ENCODE peak calls at places on chromosomes 13 and 19, in nine cellular contexts. One of them, this sample, is unnamed.
A peak's percentile ranks its signal among the peaks of the same experiment; 100 is the strongest.

GRCh38 chr19:56159009-56159501 is 16.8 kb upstream of the GALP start:
- DNase-seq in stomach: no peak
- DNase-seq in upper lobe of left lung: no peak
- DNase-seq in suprapubic skin: no peak
- DNase-seq in H1: no peak
- DNase-seq in transverse colon: no peak
- DNase-seq in sigmoid colon: no peak
- DNase-seq in A549: no peak
- DNase-seq in HepG2: no peak
- DNase-seq in this sample: no peak

GRCh38 chr19:3034845-3035541 is 5.9 kb upstream of the TLE2 start:
- DNase-seq in upper lobe of left lung: no peak
- DNase-seq in transverse colon: peak; percentile 64
- DNase-seq in sigmoid colon: peak; percentile 75
- DNase-seq in A549: no peak
- DNase-seq in stomach: peak; percentile 51
- DNase-seq in suprapubic skin: peak; percentile 80
- DNase-seq in H1: no peak
- DNase-seq in HepG2: no peak
- DNase-seq in this sample: peak; percentile 41

GRCh38 chr13:46369506-46370268 is 17.4 kb downstream of the RUBCNL start:
- DNase-seq in stomach: no peak
- DNase-seq in suprapubic skin: no peak
- DNase-seq in upper lobe of left lung: no peak
- DNase-seq in H1: no peak
- DNase-seq in transverse colon: no peak
- DNase-seq in HepG2: no peak
- DNase-seq in sigmoid colon: no peak
- DNase-seq in A549: no peak
- DNase-seq in this sample: no peak

GRCh38 chr19:43501661-43502418 is 2.7 kb downstream of the PHLDB3 start:
- DNase-seq in stomach: no peak
- DNase-seq in sigmoid colon: no peak
- DNase-seq in HepG2: no peak
- DNase-seq in H1: peak; percentile 43
- DNase-seq in A549: no peak
- DNase-seq in upper lobe of left lung: peak; percentile 79
- DNase-seq in suprapubic skin: no peak
- DNase-seq in transverse colon: no peak
- DNase-seq in this sample: no peak

GRCh38 chr19:6250909-6251308 is 28.9 kb downstream of the MLLT1 start:
- DNase-seq in sigmoid colon: no peak
- DNase-seq in A549: no peak
- DNase-seq in stomach: no peak
- DNase-seq in HepG2: no peak
- DNase-seq in suprapubic skin: no peak
- DNase-seq in upper lobe of left lung: no peak
- DNase-seq in H1: no peak
- DNase-seq in transverse colon: no peak
- DNase-seq in this sample: no peak

GRCh38 chr13:31424130-31424729 is 224.5 kb downstream of the B3GLCT start:
- DNase-seq in upper lobe of left lung: no peak
- DNase-seq in sigmoid colon: peak; percentile 84
- DNase-seq in HepG2: peak; percentile 64
- DNase-seq in stomach: peak; percentile 78
- DNase-seq in H1: peak; percentile 44
- DNase-seq in A549: peak; percentile 75
- DNase-seq in suprapubic skin: peak; percentile 80
- DNase-seq in transverse colon: peak; percentile 78
- DNase-seq in this sample: peak; percentile 57

GRCh38 chr13:106612688-106613087 is 44.8 kb upstream of the ARGLU1 start:
- DNase-seq in H1: no peak
- DNase-seq in sigmoid colon: peak; percentile 89
- DNase-seq in transverse colon: peak; percentile 50
- DNase-seq in upper lobe of left lung: no peak
- DNase-seq in A549: no peak
- DNase-seq in suprapubic skin: peak; percentile 84
- DNase-seq in stomach: peak; percentile 63
- DNase-seq in HepG2: no peak
- DNase-seq in this sample: peak; percentile 82

GRCh38 chr19:34808566-34808965 is 35.6 kb upstream of the ZNF599 start:
- DNase-seq in A549: no peak
- DNase-seq in H1: no peak
- DNase-seq in suprapubic skin: no peak
- DNase-seq in stomach: no peak
- DNase-seq in HepG2: no peak
- DNase-seq in upper lobe of left lung: no peak
- DNase-seq in transverse colon: no peak
- DNase-seq in sigmoid colon: no peak
- DNase-seq in this sample: no peak

GRCh38 chr19:41700381-41701195 is 7.8 kb upstream of the CEACAM5 start:
- DNase-seq in A549: no peak
- DNase-seq in upper lobe of left lung: no peak
- DNase-seq in sigmoid colon: peak; percentile 29
- DNase-seq in stomach: peak; percentile 16
- DNase-seq in transverse colon: peak; percentile 6
- DNase-seq in suprapubic skin: no peak
- DNase-seq in H1: no peak
- DNase-seq in HepG2: no peak
- DNase-seq in this sample: no peak

GRCh38 chr13:42574435-42575311 is 721 bp downstream of the TNFSF11 start:
- DNase-seq in sigmoid colon: no peak
- DNase-seq in suprapubic skin: no peak
- DNase-seq in upper lobe of left lung: peak; percentile 81
- DNase-seq in A549: no peak
- DNase-seq in stomach: no peak
- DNase-seq in H1: no peak
- DNase-seq in transverse colon: no peak
- DNase-seq in HepG2: no peak
- DNase-seq in this sample: no peak

GRCh38 chr13:98576215-98576945 is 527 bp downstream of the STK24 start:
- DNase-seq in A549: peak; percentile 12
- DNase-seq in HepG2: no peak
- DNase-seq in stomach: peak; percentile 59
- DNase-seq in H1: no peak
- DNase-seq in upper lobe of left lung: peak; percentile 92
- DNase-seq in transverse colon: peak; percentile 70
- DNase-seq in suprapubic skin: peak; percentile 76
- DNase-seq in sigmoid colon: peak; percentile 82
- DNase-seq in this sample: no peak

GRCh38 chr13:21528616-21529015 is 69.5 kb upstream of the ZDHHC20 start:
- DNase-seq in transverse colon: no peak
- DNase-seq in A549: no peak
- DNase-seq in HepG2: no peak
- DNase-seq in upper lobe of left lung: no peak
- DNase-seq in sigmoid colon: no peak
- DNase-seq in H1: no peak
- DNase-seq in stomach: no peak
- DNase-seq in suprapubic skin: no peak
- DNase-seq in this sample: no peak

GRCh38 chr13:27806744-27807387 is 14.6 kb downstream of the GSX1 start:
- DNase-seq in suprapubic skin: peak; percentile 21
- DNase-seq in upper lobe of left lung: no peak
- DNase-seq in sigmoid colon: peak; percentile 40
- DNase-seq in H1: no peak
- DNase-seq in stomach: no peak
- DNase-seq in A549: no peak
- DNase-seq in HepG2: no peak
- DNase-seq in transverse colon: no peak
- DNase-seq in this sample: no peak

GRCh38 chr13:26531751-26532150 is 25.7 kb upstream of the WASF3 start:
- DNase-seq in A549: no peak
- DNase-seq in suprapubic skin: no peak
- DNase-seq in transverse colon: no peak
- DNase-seq in stomach: no peak
- DNase-seq in H1: no peak
- DNase-seq in sigmoid colon: no peak
- DNase-seq in HepG2: no peak
- DNase-seq in upper lobe of left lung: no peak
- DNase-seq in this sample: no peak

GRCh38 chr19:52962394-52963228 is at the start of gene ZNF816:
- DNase-seq in suprapubic skin: peak; percentile 99
- DNase-seq in A549: peak; percentile 22
- DNase-seq in sigmoid colon: peak; percentile 99
- DNase-seq in HepG2: peak; percentile 88
- DNase-seq in transverse colon: peak; percentile 100
- DNase-seq in H1: peak; percentile 82
- DNase-seq in upper lobe of left lung: peak; percentile 100
- DNase-seq in stomach: peak; percentile 100
- DNase-seq in this sample: peak; percentile 98

GRCh38 chr19:52961981-52962380 is 700 bp downstream of the ZNF816 start:
- DNase-seq in A549: no peak
- DNase-seq in H1: no peak
- DNase-seq in stomach: no peak
- DNase-seq in sigmoid colon: no peak
- DNase-seq in transverse colon: no peak
- DNase-seq in upper lobe of left lung: no peak
- DNase-seq in suprapubic skin: no peak
- DNase-seq in HepG2: peak; percentile 1
- DNase-seq in this sample: no peak

GRCh38 chr19:52957591-52957990 is 5.1 kb downstream of the ZNF816 start:
- DNase-seq in H1: no peak
- DNase-seq in stomach: no peak
- DNase-seq in upper lobe of left lung: no peak
- DNase-seq in sigmoid colon: no peak
- DNase-seq in transverse colon: no peak
- DNase-seq in suprapubic skin: no peak
- DNase-seq in A549: no peak
- DNase-seq in HepG2: no peak
- DNase-seq in this sample: no peak

GRCh38 chr19:52959613-52960295 is 2.9 kb downstream of the ZNF816 start:
- DNase-seq in H1: no peak
- DNase-seq in upper lobe of left lung: no peak
- DNase-seq in HepG2: no peak
- DNase-seq in sigmoid colon: no peak
- DNase-seq in transverse colon: no peak
- DNase-seq in suprapubic skin: no peak
- DNase-seq in A549: no peak
- DNase-seq in stomach: no peak
- DNase-seq in this sample: no peak

GRCh38 chr19:52956917-52957316 is 5.8 kb downstream of the ZNF816 start:
- DNase-seq in transverse colon: no peak
- DNase-seq in HepG2: no peak
- DNase-seq in upper lobe of left lung: no peak
- DNase-seq in stomach: no peak
- DNase-seq in A549: no peak
- DNase-seq in suprapubic skin: no peak
- DNase-seq in sigmoid colon: no peak
- DNase-seq in H1: no peak
- DNase-seq in this sample: no peak
- H3K9me3 ChIP-seq in transverse colon: peaks cover 79% of the 10 kb centered on the region
- H3K9me3 ChIP-seq in HepG2: peaks cover 35% of the 10 kb centered on the region
- H3K9me3 ChIP-seq in upper lobe of left lung: peaks cover 82% of the 10 kb centered on the region
- H3K9me3 ChIP-seq in stomach: peaks cover 68% of the 10 kb centered on the region
- H3K9me3 ChIP-seq in A549: peaks cover 79% of the 10 kb centered on the region
- H3K9me3 ChIP-seq in suprapubic skin: peaks cover 14% of the 10 kb centered on the region
- H3K9me3 ChIP-seq in sigmoid colon: peaks cover under 1% of the 10 kb centered on the region
- H3K9me3 ChIP-seq in H1: peaks cover 6% of the 10 kb centered on the region
- H3K9me3 ChIP-seq in this sample: no peaks in the 10 kb centered on the region

GRCh38 chr13:114130131-114130707 is 2.2 kb downstream of the RASA3 start:
- DNase-seq in sigmoid colon: no peak
- DNase-seq in transverse colon: no peak
- DNase-seq in H1: no peak
- DNase-seq in A549: no peak
- DNase-seq in HepG2: no peak
- DNase-seq in stomach: no peak
- DNase-seq in upper lobe of left lung: no peak
- DNase-seq in suprapubic skin: no peak
- DNase-seq in this sample: no peak
- TF ChIP-seq EP300 in sigmoid colon: no peak
- TF ChIP-seq EP300 in transverse colon: no peak
- TF ChIP-seq EP300 in H1: no peak
- TF ChIP-seq EP300 in A549: no peak
- TF ChIP-seq EP300 in HepG2: no peak
- TF ChIP-seq EP300 in stomach: no peak
- TF ChIP-seq EP300 in upper lobe of left lung: no peak
- TF ChIP-seq EP300 in suprapubic skin: no peak
- TF ChIP-seq EP300 in this sample: no peak

GRCh38 chr13:75790198-75790970 is 154.3 kb downstream of the LMO7 start:
- DNase-seq in A549: no peak
- DNase-seq in upper lobe of left lung: no peak
- DNase-seq in sigmoid colon: no peak
- DNase-seq in H1: no peak
- DNase-seq in transverse colon: no peak
- DNase-seq in stomach: no peak
- DNase-seq in suprapubic skin: no peak
- DNase-seq in HepG2: no peak
- DNase-seq in this sample: no peak
- H3K4me3 ChIP-seq in A549: no peak overlapping the region
- H3K4me3 ChIP-seq in upper lobe of left lung: no peak overlapping the region
- H3K4me3 ChIP-seq in sigmoid colon: no peak overlapping the region
- H3K4me3 ChIP-seq in H1: no peak overlapping the region
- H3K4me3 ChIP-seq in transverse colon: no peak overlapping the region
- H3K4me3 ChIP-seq in stomach: no peak overlapping the region
- H3K4me3 ChIP-seq in suprapubic skin: no peak overlapping the region
- H3K4me3 ChIP-seq in HepG2: no peak overlapping the region
- H3K4me3 ChIP-seq in this sample: no peak overlapping the region

DNA sequence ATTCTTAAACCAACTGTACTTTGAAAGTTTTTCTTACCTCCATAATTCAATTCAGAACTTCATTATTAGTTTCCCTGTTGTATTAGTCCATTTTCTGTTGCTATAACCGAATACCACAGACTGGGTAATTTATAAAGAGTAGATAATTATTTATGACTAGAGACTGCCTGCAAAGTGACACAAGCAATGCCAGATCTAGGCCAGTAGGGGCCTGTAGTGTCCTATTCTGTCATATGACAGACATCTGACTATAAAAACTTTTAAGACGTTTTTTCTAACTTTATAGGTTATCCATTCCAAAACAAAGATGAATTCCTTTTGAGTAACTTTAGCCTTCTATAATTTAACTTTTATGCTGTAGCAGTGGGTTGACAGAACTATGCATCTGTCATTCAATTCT is 2783.8 kb downstream of the PCDH9 start:
- DNase-seq in upper lobe of left lung: no peak
- DNase-seq in HepG2: no peak
- DNase-seq in transverse colon: no peak
- DNase-seq in suprapubic skin: no peak
- DNase-seq in stomach: no peak
- DNase-seq in H1: no peak
- DNase-seq in sigmoid colon: no peak
- DNase-seq in A549: peak; percentile 20
- DNase-seq in this sample: no peak
- H3K9me3 ChIP-seq in upper lobe of left lung: no peaks in the 10 kb centered on the region
- H3K9me3 ChIP-seq in HepG2: no peaks in the 10 kb centered on the region
- H3K9me3 ChIP-seq in transverse colon: no peaks in the 10 kb centered on the region
- H3K9me3 ChIP-seq in suprapubic skin: no peaks in the 10 kb centered on the region
- H3K9me3 ChIP-seq in stomach: no peaks in the 10 kb centered on the region
- H3K9me3 ChIP-seq in H1: no peaks in the 10 kb centered on the region
- H3K9me3 ChIP-seq in sigmoid colon: no peaks in the 10 kb centered on the region
- H3K9me3 ChIP-seq in A549: no peaks in the 10 kb centered on the region
- H3K9me3 ChIP-seq in this sample: no peaks in the 10 kb centered on the region

GRCh38 chr19:50882188-50882587 is 8.9 kb downstream of the KLK2 start:
- DNase-seq in suprapubic skin: no peak
- DNase-seq in sigmoid colon: no peak
- DNase-seq in A549: no peak
- DNase-seq in upper lobe of left lung: no peak
- DNase-seq in transverse colon: no peak
- DNase-seq in HepG2: no peak
- DNase-seq in H1: no peak
- DNase-seq in stomach: no peak
- DNase-seq in this sample: no peak
- TF ChIP-seq EP300 in suprapubic skin: no peak
- TF ChIP-seq EP300 in sigmoid colon: no peak
- TF ChIP-seq EP300 in A549: no peak
- TF ChIP-seq EP300 in upper lobe of left lung: no peak
- TF ChIP-seq EP300 in transverse colon: no peak
- TF ChIP-seq EP300 in HepG2: no peak
- TF ChIP-seq EP300 in H1: no peak
- TF ChIP-seq EP300 in stomach: no peak
- TF ChIP-seq EP300 in this sample: no peak

This sample was measured in tibial nerve.